ENCODE peak calls at places on chromosomes 13 and 19, in seven cellular contexts. I is NB4, U is fibroblast of mammary gland, H is lower leg skin, R is thoracic aorta, G is AG09309, V is epithelial cell of esophagus. P is an unnamed sample.

GRCh38 chr13:102651892-102652291 is 43.0 kb downstream of the METTL21C start:
- DNase-seq in I (no peak), U (peak), H (no peak), R (no peak), G (no peak), V (peak), P (peak)

GRCh38 chr19:29245221-29245620 is 32.3 kb upstream of the UQCRFS1 start:
- DNase-seq in I (no peak), U (no peak), H (no peak), R (no peak), G (no peak), V (no peak), P (no peak)

GRCh38 chr13:74230984-74231443 is 96.8 kb upstream of the KLF12 start:
- DNase-seq in I (no peak), U (no peak), H (no peak), R (no peak), G (no peak), V (no peak), P (no peak)

GRCh38 chr19:34733266-34733825 is 697 bp upstream of the ZNF181 start:
- DNase-seq in I (peak), U (no peak), H (peak), R (peak), G (no peak), V (no peak), P (no peak)

GRCh38 chr19:47247308-47247990 is 8.9 kb upstream of the CCDC9 start:
- DNase-seq in I (peak), U (peak), H (peak), R (no peak), G (no peak), V (peak), P (peak)

GRCh38 chr19:42247631-42248199 is 5.3 kb upstream of the GSK3A start:
- DNase-seq in I (no peak), U (no peak), H (no peak), R (no peak), G (no peak), V (no peak), P (no peak)

GRCh38 chr13:39777527-39778061 is 122.1 kb downstream of the COG6 start:
- DNase-seq in I (peak), U (peak), H (no peak), R (no peak), G (peak), V (peak), P (peak)

GRCh38 chr13:84574851-84575250 is 692.6 kb upstream of the SLITRK1 start:
- DNase-seq in I (no peak), U (peak), H (no peak), R (no peak), G (peak), V (peak), P (peak)

GRCh38 chr19:35248310-35249145 is at the start of gene LSR:
- DNase-seq in I (no peak), U (no peak), H (peak), R (no peak), G (no peak), V (peak), P (no peak)

GRCh38 chr19:30711296-30711695 is 339.1 kb downstream of the ZNF536 start:
- DNase-seq in I (no peak), U (no peak), H (no peak), R (no peak), G (no peak), V (no peak), P (no peak)

GRCh38 chr19:49952475-49952829 is 8.5 kb downstream of the SIGLEC11 start:
- DNase-seq in I (no peak), U (no peak), H (no peak), R (no peak), G (no peak), V (no peak), P (no peak)

DNA sequence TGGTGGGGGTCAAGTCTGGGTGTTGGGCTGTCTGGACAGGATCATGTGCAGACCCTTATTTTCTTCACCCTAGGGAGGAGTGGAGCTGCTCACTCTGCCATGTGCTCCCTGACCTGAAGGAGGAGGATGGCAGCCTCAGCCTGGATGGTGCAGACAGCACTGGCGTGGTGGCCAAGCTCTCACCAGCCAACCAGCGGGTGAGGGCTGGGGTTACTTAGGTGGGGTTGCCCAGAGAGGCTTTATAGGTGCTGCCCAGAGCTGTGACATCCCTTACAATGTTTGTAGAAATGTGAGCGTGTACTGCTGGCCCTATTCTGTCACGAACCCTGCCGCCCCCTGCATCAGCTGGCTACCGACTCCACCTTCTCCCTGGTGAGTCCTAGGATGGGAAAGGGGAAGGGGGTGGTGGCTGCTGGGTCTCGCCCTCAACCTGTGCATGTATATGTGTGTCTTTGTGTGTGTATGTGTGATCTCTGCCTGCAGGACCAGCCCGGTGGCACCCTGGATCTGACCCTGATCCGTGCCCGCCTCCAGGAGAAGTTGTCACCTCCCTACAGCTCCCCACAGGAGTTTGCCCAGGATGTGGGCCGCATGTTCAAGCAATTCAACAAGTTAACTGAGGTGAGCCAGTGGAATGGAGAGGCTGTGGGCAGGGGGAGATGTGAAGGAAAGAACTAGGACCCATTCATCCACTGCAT is 5.1 kb downstream of the CHMP2A start:
- DNase-seq in I (no peak), U (no peak), H (no peak), R (no peak), G (no peak), V (no peak), P (no peak)
- H3K4me3 ChIP-seq in I (no peak), U (no peak), H (no peak), R (no peak), G (no peak), V (no peak), P (no peak)

GRCh38 chr19:15198006-15198356 is 2.8 kb downstream of the NOTCH3 start:
- DNase-seq in I (no peak), U (no peak), H (no peak), R (no peak), G (no peak), V (peak), P (no peak)

GRCh38 chr19:15199652-15200574 is 882 bp downstream of the NOTCH3 start:
- DNase-seq in I (no peak), U (no peak), H (no peak), R (no peak), G (no peak), V (peak), P (no peak)

GRCh38 chr19:15200575-15201364 is at the start of gene NOTCH3:
- DNase-seq in I (no peak), U (no peak), H (no peak), R (no peak), G (no peak), V (no peak), P (no peak)

GRCh38 chr19:15199219-15199651 is 1.6 kb downstream of the NOTCH3 start:
- DNase-seq in I (no peak), U (no peak), H (no peak), R (no peak), G (no peak), V (no peak), P (no peak)

DNA sequence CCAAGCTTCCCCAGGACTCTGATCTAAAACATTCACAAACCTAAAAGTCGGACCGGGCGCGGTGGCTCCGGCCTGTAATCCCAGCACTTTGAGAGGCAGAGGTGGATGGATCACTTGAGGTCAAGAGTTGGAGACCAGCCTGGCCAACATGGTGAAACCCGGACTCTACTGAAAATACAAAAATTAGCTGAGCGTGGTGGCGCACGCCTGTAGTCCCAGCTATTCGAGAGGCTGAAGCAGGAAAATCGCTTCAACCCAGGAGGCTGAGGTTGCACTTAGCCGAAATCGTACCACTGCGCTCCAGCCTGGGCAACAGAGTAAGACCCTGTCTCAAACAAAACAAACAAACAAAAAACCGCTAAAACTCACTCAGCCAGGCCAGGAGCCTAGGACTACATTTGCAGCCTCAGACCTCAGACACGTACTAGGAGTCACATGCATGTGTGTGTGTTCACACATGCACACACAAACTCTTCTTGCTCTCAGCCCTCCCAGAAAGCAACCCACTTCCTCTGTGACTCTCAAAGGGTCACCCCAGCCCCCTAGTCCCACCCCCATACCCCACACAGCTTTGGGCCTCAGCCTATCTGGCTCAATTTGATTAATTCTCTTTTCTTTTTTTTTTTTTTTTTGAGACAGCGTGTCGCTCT is 704 bp upstream of the NOTCH3 start:
- DNase-seq in I (no peak), U (no peak), H (no peak), R (no peak), G (no peak), V (no peak), P (no peak)
- TF ChIP-seq CTCF in I (no peak), U (no peak), H (no peak), R (no peak), G (no peak), V (no peak), P (no peak)

DNA sequence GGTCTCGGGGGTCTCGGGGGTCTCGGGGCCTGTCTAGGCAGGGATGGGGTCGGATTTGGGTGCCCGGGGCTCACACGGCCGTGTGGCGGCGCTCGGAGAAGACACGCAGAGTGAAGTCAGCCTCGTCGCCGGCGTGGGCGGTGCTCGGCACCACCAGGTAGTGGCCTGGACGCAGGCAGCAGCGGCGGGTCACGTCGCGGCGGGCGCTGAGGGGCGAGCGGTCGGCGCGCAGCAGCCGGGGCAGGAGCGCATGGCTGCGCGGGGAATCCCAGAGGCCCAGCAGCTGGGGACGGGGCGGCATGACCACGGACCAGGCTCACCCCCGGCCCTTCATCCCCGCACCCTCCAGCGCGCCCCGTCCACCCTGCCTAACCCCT is 8.2 kb downstream of the CAPN12 start:
- DNase-seq in I (no peak), U (peak), H (peak), R (no peak), G (no peak), V (peak), P (no peak)
- H3K4me3 ChIP-seq in I (no peak), U (peak), H (no peak), R (peak), G (peak), V (no peak), P (peak)

GRCh38 chr19:33177417-33177976 is 16.6 kb upstream of the LRP3 start:
- DNase-seq in I (no peak), U (no peak), H (no peak), R (peak), G (no peak), V (no peak), P (peak)

GRCh38 chr19:33174186-33174585 is 19.9 kb upstream of the LRP3 start:
- DNase-seq in I (no peak), U (no peak), H (no peak), R (no peak), G (no peak), V (no peak), P (no peak)

GRCh38 chr19:33176670-33177416 is 17.3 kb upstream of the LRP3 start:
- DNase-seq in I (peak), U (peak), H (peak), R (peak), G (peak), V (peak), P (peak)

GRCh38 chr19:33175156-33175782 is 18.9 kb upstream of the LRP3 start:
- DNase-seq in I (no peak), U (no peak), H (no peak), R (no peak), G (no peak), V (no peak), P (no peak)

GRCh38 chr19:33175886-33176669 is 18.1 kb upstream of the LRP3 start:
- DNase-seq in I (peak), U (peak), H (no peak), R (no peak), G (no peak), V (peak), P (peak)
- TF ChIP-seq CTCF in I (peak), U (no peak), H (no peak), R (no peak), G (no peak), V (no peak), P (no peak)

GRCh38 chr19:11556634-11557420 is 2.2 kb downstream of the ELOF1 start:
- DNase-seq in I (no peak), U (no peak), H (no peak), R (no peak), G (no peak), V (no peak), P (no peak)
- H3K4me3 ChIP-seq in I (no peak), U (no peak), H (no peak), R (no peak), G (no peak), V (no peak), P (no peak)

DNA sequence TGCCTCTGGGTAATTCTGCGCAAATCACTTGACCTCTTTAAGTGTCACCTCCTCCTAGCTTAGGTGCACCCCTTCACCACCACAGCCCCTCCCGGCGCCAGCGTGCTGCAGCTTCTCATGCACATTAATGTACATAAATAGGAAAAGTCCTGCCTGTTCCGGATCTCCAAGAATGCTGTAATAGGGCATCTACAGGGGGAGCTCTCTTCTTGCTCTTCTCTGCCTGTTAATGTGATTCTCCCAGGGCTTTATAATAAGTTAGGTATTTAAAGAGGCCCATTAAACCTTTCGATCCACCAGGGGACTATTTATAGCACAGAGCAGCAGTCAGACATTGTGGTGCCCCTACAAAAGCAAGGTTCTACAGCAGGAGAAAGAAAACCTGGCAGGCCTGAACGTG is 35.3 kb downstream of the SOX1 start:
- DNase-seq in I (peak), U (no peak), H (no peak), R (no peak), G (no peak), V (no peak), P (no peak)
- TF ChIP-seq CTCF in I (peak), U (no peak), H (no peak), R (no peak), G (no peak), V (no peak), P (no peak)